ENCODE peak calls at places on chromosomes 16 and 17, in seven cellular contexts. One of them, this sample, is unnamed.

GRCh38 chr17:76695059-76695892 is 15.5 kb downstream of the MXRA7 start:
- DNase-seq in GM23338: no peak
- DNase-seq in HepG2: no peak
- DNase-seq in HCT116: no peak
- DNase-seq in stomach: no peak
- DNase-seq in sigmoid colon: no peak
- DNase-seq in K562: no peak
- DNase-seq in this sample: no peak

GRCh38 chr17:38731526-38732294 is 1.6 kb downstream of the CISD3 start:
- DNase-seq in GM23338: no peak
- DNase-seq in HepG2: no peak
- DNase-seq in HCT116: no peak
- DNase-seq in stomach: no peak
- DNase-seq in sigmoid colon: peak; percentile 79
- DNase-seq in K562: no peak
- DNase-seq in this sample: no peak

GRCh38 chr17:17220529-17220928 is 14.4 kb upstream of the PLD6 start:
- DNase-seq in GM23338: no peak
- DNase-seq in HepG2: no peak
- DNase-seq in HCT116: no peak
- DNase-seq in stomach: no peak
- DNase-seq in sigmoid colon: no peak
- DNase-seq in K562: no peak
- DNase-seq in this sample: no peak

GRCh38 chr17:62750502-62751349 is 57.4 kb downstream of the MARCHF10 start:
- DNase-seq in GM23338: peak; percentile 61
- DNase-seq in HepG2: no peak
- DNase-seq in HCT116: no peak
- DNase-seq in stomach: no peak
- DNase-seq in sigmoid colon: no peak
- DNase-seq in K562: no peak
- DNase-seq in this sample: peak; percentile 61

GRCh38 chr16:67378642-67379041 is 14.7 kb downstream of the TPPP3 start:
- DNase-seq in GM23338: no peak
- DNase-seq in HepG2: no peak
- DNase-seq in HCT116: no peak
- DNase-seq in stomach: no peak
- DNase-seq in sigmoid colon: no peak
- DNase-seq in K562: no peak
- DNase-seq in this sample: no peak

GRCh38 chr17:79622201-79622601 is 11.3 kb upstream of the RBFOX3 start:
- DNase-seq in GM23338: no peak
- DNase-seq in HepG2: no peak
- DNase-seq in HCT116: no peak
- DNase-seq in stomach: no peak
- DNase-seq in sigmoid colon: peak; percentile 63
- DNase-seq in K562: no peak
- DNase-seq in this sample: peak; percentile 36

GRCh38 chr16:8887438-8887765 is 5.3 kb downstream of the LITAFD start:
- DNase-seq in GM23338: no peak
- DNase-seq in HepG2: no peak
- DNase-seq in HCT116: no peak
- DNase-seq in stomach: no peak
- DNase-seq in sigmoid colon: no peak
- DNase-seq in K562: no peak
- DNase-seq in this sample: no peak

GRCh38 chr17:34987232-34987631 is 6.9 kb downstream of the LIG3 start:
- DNase-seq in GM23338: no peak
- DNase-seq in HepG2: no peak
- DNase-seq in HCT116: no peak
- DNase-seq in stomach: no peak
- DNase-seq in sigmoid colon: no peak
- DNase-seq in K562: no peak
- DNase-seq in this sample: no peak

GRCh38 chr16:84874983-84875382 is 55.2 kb downstream of the CRISPLD2 start:
- DNase-seq in GM23338: no peak
- DNase-seq in HepG2: no peak
- DNase-seq in HCT116: no peak
- DNase-seq in stomach: no peak
- DNase-seq in sigmoid colon: no peak
- DNase-seq in K562: no peak
- DNase-seq in this sample: no peak

GRCh38 chr16:79751785-79752184 is 151.2 kb upstream of the MAF start:
- DNase-seq in GM23338: no peak
- DNase-seq in HepG2: no peak
- DNase-seq in HCT116: no peak
- DNase-seq in stomach: no peak
- DNase-seq in sigmoid colon: peak; percentile 86
- DNase-seq in K562: no peak
- DNase-seq in this sample: no peak

GRCh38 chr16:20920091-20920490 is 19.5 kb downstream of the LYRM1 start:
- DNase-seq in GM23338: no peak
- DNase-seq in HepG2: no peak
- DNase-seq in HCT116: no peak
- DNase-seq in stomach: no peak
- DNase-seq in sigmoid colon: no peak
- DNase-seq in K562: no peak
- DNase-seq in this sample: no peak

GRCh38 chr17:72118588-72119279 is 2.1 kb upstream of the SOX9 start:
- DNase-seq in GM23338: peak; percentile 78
- DNase-seq in HepG2: peak; percentile 75
- DNase-seq in HCT116: peak; percentile 58
- DNase-seq in stomach: peak; percentile 75
- DNase-seq in sigmoid colon: peak; percentile 78
- DNase-seq in K562: peak; percentile 39
- DNase-seq in this sample: peak; percentile 83

GRCh38 chr17:45093444-45094110 is 32.5 kb downstream of the NMT1 start:
- DNase-seq in GM23338: no peak
- DNase-seq in HepG2: no peak
- DNase-seq in HCT116: no peak
- DNase-seq in stomach: no peak
- DNase-seq in sigmoid colon: peak; percentile 83
- DNase-seq in K562: no peak
- DNase-seq in this sample: no peak

GRCh38 chr17:80755650-80756405 is 211.2 kb downstream of the RPTOR start:
- DNase-seq in GM23338: peak; percentile 62
- DNase-seq in HepG2: no peak
- DNase-seq in HCT116: no peak
- DNase-seq in stomach: no peak
- DNase-seq in sigmoid colon: peak; percentile 50
- DNase-seq in K562: peak; percentile 50
- DNase-seq in this sample: no peak

GRCh38 chr16:84509032-84509950 is 4.8 kb upstream of the MEAK7 start:
- DNase-seq in GM23338: peak; percentile 65
- DNase-seq in HepG2: no peak
- DNase-seq in HCT116: no peak
- DNase-seq in stomach: no peak
- DNase-seq in sigmoid colon: peak; percentile 55
- DNase-seq in K562: no peak
- DNase-seq in this sample: no peak

GRCh38 chr17:62807812-62808575 is at the start of gene MARCHF10:
- DNase-seq in GM23338: peak; percentile 75
- DNase-seq in HepG2: no peak
- DNase-seq in HCT116: no peak
- DNase-seq in stomach: peak; percentile 28
- DNase-seq in sigmoid colon: no peak
- DNase-seq in K562: peak; percentile 65
- DNase-seq in this sample: peak; percentile 68

GRCh38 chr16:69537706-69538080 is 28.1 kb upstream of the NFAT5 start:
- DNase-seq in GM23338: no peak
- DNase-seq in HepG2: no peak
- DNase-seq in HCT116: no peak
- DNase-seq in stomach: no peak
- DNase-seq in sigmoid colon: no peak
- DNase-seq in K562: no peak
- DNase-seq in this sample: no peak

GRCh38 chr17:76709077-76709950 is 1.5 kb downstream of the MXRA7 start:
- DNase-seq in GM23338: peak; percentile 42
- DNase-seq in HepG2: peak; percentile 41
- DNase-seq in HCT116: no peak
- DNase-seq in stomach: peak; percentile 50
- DNase-seq in sigmoid colon: peak; percentile 96
- DNase-seq in K562: peak; percentile 51
- DNase-seq in this sample: peak; percentile 82

GRCh38 chr17:80365001-80365965 is 49.7 kb upstream of the ENDOV start:
- DNase-seq in GM23338: no peak
- DNase-seq in HepG2: no peak
- DNase-seq in HCT116: no peak
- DNase-seq in stomach: no peak
- DNase-seq in sigmoid colon: peak; percentile 45
- DNase-seq in K562: no peak
- DNase-seq in this sample: no peak

GRCh38 chr17:1638624-1639300 is 6.8 kb downstream of the SCARF1 start:
- DNase-seq in GM23338: no peak
- DNase-seq in HepG2: no peak
- DNase-seq in HCT116: no peak
- DNase-seq in stomach: no peak
- DNase-seq in sigmoid colon: no peak
- DNase-seq in K562: no peak
- DNase-seq in this sample: peak; percentile 25

DNA sequence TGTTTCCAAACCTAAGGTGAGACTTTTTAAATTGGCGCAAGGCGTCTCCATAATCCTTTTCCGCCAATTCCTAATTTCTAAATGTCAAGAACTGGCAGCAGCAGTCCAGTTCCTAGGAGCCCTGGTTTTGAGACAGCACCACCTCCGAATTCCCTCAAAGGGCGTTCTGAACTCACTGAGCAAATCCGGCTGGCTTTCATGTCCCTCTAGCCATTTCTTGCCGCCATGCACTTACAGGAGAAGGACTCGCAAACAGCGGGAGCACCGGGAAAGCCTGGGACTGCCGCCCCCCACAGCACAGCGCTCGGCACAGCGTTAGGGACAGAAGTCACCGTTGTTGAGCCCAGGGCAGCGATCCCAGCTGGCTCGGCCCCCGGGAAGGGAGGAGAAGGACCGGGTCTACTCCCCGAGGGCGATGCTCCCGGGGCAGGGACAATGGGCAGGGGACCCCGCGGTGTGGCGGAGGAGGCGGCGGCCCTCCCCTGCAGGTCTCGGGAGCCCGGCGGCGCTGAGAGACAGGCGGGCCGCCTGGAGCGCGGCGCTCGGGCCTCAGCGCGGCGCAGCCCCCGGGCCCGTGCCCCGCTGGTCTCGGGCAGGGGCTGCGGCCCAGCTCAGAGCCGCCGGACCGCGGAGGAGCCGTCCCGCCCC is 545 bp downstream of the ARHGAP17 start:
- DNase-seq in GM23338: peak; percentile 70
- DNase-seq in HepG2: peak; percentile 59
- DNase-seq in HCT116: no peak
- DNase-seq in stomach: peak; percentile 45
- DNase-seq in sigmoid colon: peak; percentile 77
- DNase-seq in K562: peak; percentile 50
- DNase-seq in this sample: peak; percentile 78
- TF ChIP-seq POLR2AphosphoS5 in GM23338: no peak
- TF ChIP-seq POLR2AphosphoS5 in HepG2: no peak
- TF ChIP-seq POLR2AphosphoS5 in HCT116: no peak
- TF ChIP-seq POLR2AphosphoS5 in stomach: no peak
- TF ChIP-seq POLR2AphosphoS5 in sigmoid colon: no peak
- TF ChIP-seq POLR2AphosphoS5 in K562: no peak
- TF ChIP-seq POLR2AphosphoS5 in this sample: no peak

GRCh38 chr17:82551779-82552457 is 32.4 kb downstream of the FOXK2 start:
- DNase-seq in GM23338: peak; percentile 53
- DNase-seq in HepG2: peak; percentile 65
- DNase-seq in HCT116: peak; percentile 67
- DNase-seq in stomach: peak; percentile 81
- DNase-seq in sigmoid colon: peak; percentile 91
- DNase-seq in K562: peak; percentile 84
- DNase-seq in this sample: peak; percentile 85
- TF ChIP-seq POLR2AphosphoS5 in GM23338: no peak
- TF ChIP-seq POLR2AphosphoS5 in HepG2: no peak
- TF ChIP-seq POLR2AphosphoS5 in HCT116: peak; percentile 40
- TF ChIP-seq POLR2AphosphoS5 in stomach: peak; percentile 21
- TF ChIP-seq POLR2AphosphoS5 in sigmoid colon: peak; percentile 18
- TF ChIP-seq POLR2AphosphoS5 in K562: no peak
- TF ChIP-seq POLR2AphosphoS5 in this sample: no peak

GRCh38 chr17:78535285-78536197 is 41.7 kb downstream of the DNAH17 start:
- DNase-seq in GM23338: no peak
- DNase-seq in HepG2: no peak
- DNase-seq in HCT116: no peak
- DNase-seq in stomach: no peak
- DNase-seq in sigmoid colon: peak; percentile 18
- DNase-seq in K562: no peak
- DNase-seq in this sample: no peak
- TF ChIP-seq POLR2AphosphoS5 in GM23338: no peak
- TF ChIP-seq POLR2AphosphoS5 in HepG2: no peak
- TF ChIP-seq POLR2AphosphoS5 in HCT116: no peak
- TF ChIP-seq POLR2AphosphoS5 in stomach: no peak
- TF ChIP-seq POLR2AphosphoS5 in sigmoid colon: no peak
- TF ChIP-seq POLR2AphosphoS5 in K562: no peak
- TF ChIP-seq POLR2AphosphoS5 in this sample: no peak

GRCh38 chr16:31875112-31875803 is 1.7 kb downstream of the ZNF267 start:
- DNase-seq in GM23338: no peak
- DNase-seq in HepG2: no peak
- DNase-seq in HCT116: no peak
- DNase-seq in stomach: no peak
- DNase-seq in sigmoid colon: no peak
- DNase-seq in K562: peak; percentile 22
- DNase-seq in this sample: no peak

GRCh38 chr16:31880322-31880979 is 6.8 kb downstream of the ZNF267 start:
- DNase-seq in GM23338: no peak
- DNase-seq in HepG2: no peak
- DNase-seq in HCT116: no peak
- DNase-seq in stomach: no peak
- DNase-seq in sigmoid colon: no peak
- DNase-seq in K562: peak; percentile 88
- DNase-seq in this sample: no peak

GRCh38 chr16:31879937-31880321 is 6.3 kb downstream of the ZNF267 start:
- DNase-seq in GM23338: no peak
- DNase-seq in HepG2: peak; percentile 31
- DNase-seq in HCT116: no peak
- DNase-seq in stomach: no peak
- DNase-seq in sigmoid colon: no peak
- DNase-seq in K562: no peak
- DNase-seq in this sample: no peak

GRCh38 chr16:31876955-31877828 is 3.6 kb downstream of the ZNF267 start:
- DNase-seq in GM23338: no peak
- DNase-seq in HepG2: peak; percentile 87
- DNase-seq in HCT116: no peak
- DNase-seq in stomach: no peak
- DNase-seq in sigmoid colon: no peak
- DNase-seq in K562: no peak
- DNase-seq in this sample: no peak

DNA sequence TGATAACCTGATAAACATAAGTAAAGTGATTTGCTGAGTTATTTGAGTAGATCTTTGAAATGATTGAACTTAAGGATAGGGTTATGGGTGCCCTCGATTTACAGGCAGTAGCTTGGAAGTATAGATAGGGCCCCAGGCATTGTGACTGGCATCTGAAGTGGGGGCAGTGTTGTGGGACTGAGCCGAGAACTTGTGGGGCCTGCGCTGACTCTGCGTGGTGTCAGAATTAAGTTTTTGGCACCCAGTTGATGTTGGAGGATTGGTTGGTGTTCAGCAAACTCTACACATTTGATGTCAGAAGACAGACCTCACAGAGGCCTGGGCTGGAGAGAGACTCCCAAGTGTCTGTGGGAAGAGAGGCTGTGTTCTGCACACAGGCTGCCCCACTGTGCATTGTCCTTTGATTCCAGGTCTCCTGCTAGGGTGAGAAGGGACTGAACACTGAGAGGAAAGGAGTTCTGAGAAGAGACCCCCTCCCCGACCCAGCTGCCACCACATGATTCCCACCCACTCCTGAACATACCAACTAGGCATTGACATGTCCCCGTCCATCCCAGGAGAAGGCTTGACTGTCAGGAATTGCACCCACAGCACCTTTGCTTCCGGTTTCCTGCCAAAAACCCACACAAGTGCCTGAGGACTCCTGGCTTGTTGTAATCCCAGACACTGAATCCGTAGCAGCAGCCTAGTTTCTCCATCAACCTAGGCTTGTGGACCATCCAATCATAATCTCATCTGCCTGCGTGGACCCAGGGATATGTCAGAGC is 4.5 kb downstream of the ZNF267 start:
- DNase-seq in GM23338: no peak
- DNase-seq in HepG2: no peak
- DNase-seq in HCT116: no peak
- DNase-seq in stomach: no peak
- DNase-seq in sigmoid colon: no peak
- DNase-seq in K562: no peak
- DNase-seq in this sample: no peak
- TF ChIP-seq POLR2AphosphoS5 in GM23338: no peak
- TF ChIP-seq POLR2AphosphoS5 in HepG2: no peak
- TF ChIP-seq POLR2AphosphoS5 in HCT116: no peak
- TF ChIP-seq POLR2AphosphoS5 in stomach: no peak
- TF ChIP-seq POLR2AphosphoS5 in sigmoid colon: no peak
- TF ChIP-seq POLR2AphosphoS5 in K562: no peak
- TF ChIP-seq POLR2AphosphoS5 in this sample: no peak

This sample was measured in SK-N-SH.